ENCODE peak calls at places on chromosomes 13 and 19, in five cellular contexts. D is heart right ventricle; K is CD8-positive, alpha-beta T cell; L is IMR-90; A is left lung. J is an unnamed sample.

GRCh38 chr19:1377176-1377964 is 6.3 kb upstream of the NDUFS7 start:
- DNase-seq in D (no peak), K (no peak), L (no peak), A (no peak), J (no peak)

GRCh38 chr19:5891938-5892771 is 11.4 kb downstream of the NDUFA11 start:
- DNase-seq in D (peak; percentile 57), K (no peak), L (peak; percentile 35), A (no peak), J (no peak)

GRCh38 chr19:41903161-41903953 is 20.4 kb downstream of the ARHGEF1 start:
- DNase-seq in D (no peak), K (no peak), L (no peak), A (no peak), J (no peak)

GRCh38 chr13:111460548-111461444 is 140.4 kb downstream of the TEX29 start:
- DNase-seq in D (no peak), K (no peak), L (peak; percentile 47), A (no peak), J (no peak)

GRCh38 chr13:51768378-51768921 is 35.5 kb downstream of the DHRS12 start:
- DNase-seq in D (no peak), K (no peak), L (no peak), A (no peak), J (no peak)

GRCh38 chr19:2270157-2270571 is 11.8 kb downstream of the PEAK3 start:
- DNase-seq in D (peak; percentile 61), K (peak; percentile 39), L (no peak), A (peak; percentile 64), J (peak; percentile 62)

GRCh38 chr19:46471116-46471733 is at the start of gene PNMA8A:
- DNase-seq in D (peak; percentile 75), K (no peak), L (peak; percentile 57), A (peak; percentile 58), J (peak; percentile 68)

GRCh38 chr19:49057636-49058234 is at the start of gene CGB7:
- DNase-seq in D (peak; percentile 80), K (no peak), L (peak; percentile 35), A (peak; percentile 72), J (peak; percentile 73)

GRCh38 chr13:99686157-99686572 is 184.9 kb downstream of the TM9SF2 start:
- DNase-seq in D (peak; percentile 30), K (no peak), L (peak; percentile 4), A (no peak), J (no peak)

GRCh38 chr19:13932911-13933393 is 5.3 kb downstream of the PODNL1 start:
- DNase-seq in D (no peak), K (no peak), L (no peak), A (no peak), J (no peak)

GRCh38 chr13:73657821-73658540 is 476.2 kb downstream of the KLF12 start:
- DNase-seq in D (peak; percentile 57), K (no peak), L (no peak), A (no peak), J (no peak)

GRCh38 chr19:3604987-3605343 is 1.7 kb downstream of the TBXA2R start:
- DNase-seq in D (no peak), K (peak; percentile 48), L (no peak), A (no peak), J (no peak)

GRCh38 chr13:36059366-36059765 is 71.8 kb downstream of the DCLK1 start:
- DNase-seq in D (no peak), K (no peak), L (no peak), A (no peak), J (no peak)

GRCh38 chr19:49431330-49431749 is 6.2 kb downstream of the GFY start:
- DNase-seq in D (no peak), K (peak; percentile 37), L (no peak), A (no peak), J (no peak)

GRCh38 chr19:52155596-52156359 is 15.6 kb downstream of the ZNF836 start:
- DNase-seq in D (no peak), K (no peak), L (no peak), A (no peak), J (no peak)
- H3K9me3 ChIP-seq in D (peaks cover 29% of the 10 kb centered on the region), K (peaks cover 54% of the 10 kb centered on the region), L (peaks cover 65% of the 10 kb centered on the region), A (peaks cover 100% of the 10 kb centered on the region), J (peaks cover 9% of the 10 kb centered on the region)

GRCh38 chr13:40653558-40654318 is 12.7 kb downstream of the FOXO1 start:
- DNase-seq in D (no peak), K (no peak), L (no peak), A (no peak), J (no peak)
- H3K4me1 ChIP-seq in D (peaks cover 78% of the 10 kb centered on the region), K (peaks cover 88% of the 10 kb centered on the region), L (no peaks in the 10 kb centered on the region), A (peaks cover 38% of the 10 kb centered on the region), J (no peaks in the 10 kb centered on the region)

GRCh38 chr13:20594276-20594675 is 27.3 kb downstream of the IFT88 start:
- DNase-seq in D (no peak), K (no peak), L (no peak), A (no peak), J (no peak)
- H3K9me3 ChIP-seq in D (no peaks in the 10 kb centered on the region), K (no peaks in the 10 kb centered on the region), L (no peaks in the 10 kb centered on the region), A (no peaks in the 10 kb centered on the region), J (no peaks in the 10 kb centered on the region)

DNA sequence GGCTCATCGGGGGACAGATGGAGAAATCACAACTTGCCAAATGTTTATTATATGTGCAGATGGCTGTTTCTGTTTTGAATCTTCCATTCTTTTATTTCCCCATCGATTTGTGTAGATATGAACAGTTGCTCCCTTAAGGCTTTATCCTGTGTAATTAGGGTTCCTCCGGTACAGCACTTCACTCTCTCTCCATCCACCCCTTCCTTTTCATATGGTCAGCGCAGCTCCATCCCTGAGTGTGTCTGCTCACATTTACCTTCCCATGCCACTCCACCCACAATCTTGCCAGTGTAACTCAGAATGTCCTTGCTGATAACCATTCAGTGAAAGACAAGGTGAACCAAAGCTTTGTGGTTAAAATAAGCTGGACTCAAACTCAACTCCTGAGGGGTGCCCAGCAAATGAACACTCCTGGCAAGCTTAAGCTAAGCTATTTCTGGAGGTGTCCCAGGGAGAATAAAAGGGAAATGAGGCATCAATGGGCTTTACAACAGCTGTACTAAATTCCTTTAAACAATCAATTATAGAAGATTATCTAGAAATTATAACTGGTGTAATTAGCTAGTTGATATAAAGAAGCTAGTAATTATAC is 51.3 kb downstream of the TBC1D4 start:
- DNase-seq in D (no peak), K (no peak), L (no peak), A (no peak), J (no peak)
- H3K4me1 ChIP-seq in D (peaks cover 35% of the 10 kb centered on the region), K (no peaks in the 10 kb centered on the region), L (peaks cover 2% of the 10 kb centered on the region), A (no peaks in the 10 kb centered on the region), J (no peaks in the 10 kb centered on the region)

DNA sequence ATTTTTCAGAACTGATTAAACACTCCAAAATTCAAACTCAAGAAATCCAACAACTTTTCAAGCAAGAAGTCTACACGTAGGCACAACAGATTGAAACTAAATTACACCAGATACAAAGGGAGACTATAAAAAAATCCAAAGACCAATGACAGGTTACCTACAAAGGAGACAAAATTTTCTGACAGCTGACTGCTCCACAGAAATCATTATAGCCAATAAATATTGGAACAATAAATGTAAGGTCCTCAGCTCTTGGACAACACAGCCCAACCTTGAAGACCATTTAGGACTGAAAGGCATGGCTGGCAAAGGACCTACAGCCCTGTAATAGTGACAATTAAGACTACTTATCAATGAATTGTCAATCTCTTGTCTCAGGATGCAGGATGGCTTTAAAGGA is 15.9 kb downstream of the ZNF350 start:
- DNase-seq in D (no peak), K (no peak), L (no peak), A (no peak), J (no peak)
- H3K9me3 ChIP-seq in D (peaks cover 55% of the 10 kb centered on the region), K (peaks cover 70% of the 10 kb centered on the region), L (peaks cover 77% of the 10 kb centered on the region), A (peaks cover 100% of the 10 kb centered on the region), J (peaks cover 98% of the 10 kb centered on the region)

GRCh38 chr13:46642254-46642653 is 89.3 kb downstream of the LRCH1 start:
- DNase-seq in D (no peak), K (no peak), L (no peak), A (no peak), J (no peak)

GRCh38 chr13:46643165-46643777 is 90.3 kb downstream of the LRCH1 start:
- DNase-seq in D (no peak), K (no peak), L (no peak), A (no peak), J (no peak)

GRCh38 chr13:46639033-46639981 is 86.3 kb downstream of the LRCH1 start:
- DNase-seq in D (no peak), K (no peak), L (no peak), A (no peak), J (no peak)

GRCh38 chr13:46640843-46641242 is 87.9 kb downstream of the LRCH1 start:
- DNase-seq in D (no peak), K (no peak), L (peak; percentile 58), A (no peak), J (no peak)

GRCh38 chr13:46641274-46642081 is 88.5 kb downstream of the LRCH1 start:
- DNase-seq in D (peak; percentile 35), K (no peak), L (no peak), A (no peak), J (no peak)
- H3K4me1 ChIP-seq in D (peaks cover 100% of the 10 kb centered on the region), K (no peaks in the 10 kb centered on the region), L (peaks cover 17% of the 10 kb centered on the region), A (peaks cover 41% of the 10 kb centered on the region), J (peaks cover 7% of the 10 kb centered on the region)

GRCh38 chr19:36441339-36441738 is 22.9 kb upstream of the ZFP82 start:
- DNase-seq in D (no peak), K (no peak), L (no peak), A (no peak), J (no peak)
- H3K9me3 ChIP-seq in D (peaks cover 34% of the 10 kb centered on the region), K (peaks cover 14% of the 10 kb centered on the region), L (peaks cover 14% of the 10 kb centered on the region), A (peaks cover 97% of the 10 kb centered on the region), J (no peaks in the 10 kb centered on the region)

GRCh38 chr19:11380653-11381534 is 3.2 kb downstream of the EPOR start:
- DNase-seq in D (peak; percentile 93), K (peak; percentile 96), L (peak; percentile 93), A (peak; percentile 93), J (peak; percentile 97)
- H3K4me1 ChIP-seq in D (peaks cover 57% of the 10 kb centered on the region), K (peaks cover 47% of the 10 kb centered on the region), L (peaks cover 20% of the 10 kb centered on the region), A (peaks cover 81% of the 10 kb centered on the region), J (peaks cover 12% of the 10 kb centered on the region)

J was measured in uterus.